ENCODE peak calls at places on chromosomes 16 and 17, in seven cellular contexts. One of them, this sample, is unnamed.
A peak's percentile ranks its signal among the peaks of the same experiment; 100 is the strongest.

GRCh38 chr16:19912445-19913305 is 28.0 kb upstream of the GPRC5B start:
- DNase-seq in HCT116: peak; percentile 8
- DNase-seq in K562: no peak
- DNase-seq in GM12878: no peak
- DNase-seq in H1: no peak
- DNase-seq in HepG2: no peak
- DNase-seq in SK-N-SH: no peak
- DNase-seq in this sample: no peak

GRCh38 chr16:2584742-2585650 is 47.2 kb downstream of the PDPK1 start:
- DNase-seq in HCT116: no peak
- DNase-seq in K562: no peak
- DNase-seq in GM12878: no peak
- DNase-seq in H1: no peak
- DNase-seq in HepG2: no peak
- DNase-seq in SK-N-SH: no peak
- DNase-seq in this sample: no peak

GRCh38 chr17:51585514-51586104 is 325.3 kb downstream of the UTP18 start:
- DNase-seq in HCT116: peak; percentile 18
- DNase-seq in K562: no peak
- DNase-seq in GM12878: no peak
- DNase-seq in H1: peak; percentile 9
- DNase-seq in HepG2: peak; percentile 30
- DNase-seq in SK-N-SH: peak; percentile 15
- DNase-seq in this sample: peak; percentile 54

GRCh38 chr16:52773026-52773425 is 226.1 kb upstream of the TOX3 start:
- DNase-seq in HCT116: no peak
- DNase-seq in K562: no peak
- DNase-seq in GM12878: no peak
- DNase-seq in H1: no peak
- DNase-seq in HepG2: no peak
- DNase-seq in SK-N-SH: no peak
- DNase-seq in this sample: no peak

GRCh38 chr17:31580331-31581021 is 189.0 kb downstream of the RAB11FIP4 start:
- DNase-seq in HCT116: no peak
- DNase-seq in K562: no peak
- DNase-seq in GM12878: no peak
- DNase-seq in H1: no peak
- DNase-seq in HepG2: no peak
- DNase-seq in SK-N-SH: no peak
- DNase-seq in this sample: no peak

GRCh38 chr16:85553436-85554113 is 59.5 kb upstream of the GSE1 start:
- DNase-seq in HCT116: peak; percentile 59
- DNase-seq in K562: peak; percentile 87
- DNase-seq in GM12878: no peak
- DNase-seq in H1: no peak
- DNase-seq in HepG2: peak; percentile 84
- DNase-seq in SK-N-SH: no peak
- DNase-seq in this sample: peak; percentile 94

GRCh38 chr17:74807925-74808324 is 31.8 kb upstream of the NAT9 start:
- DNase-seq in HCT116: no peak
- DNase-seq in K562: no peak
- DNase-seq in GM12878: no peak
- DNase-seq in H1: no peak
- DNase-seq in HepG2: no peak
- DNase-seq in SK-N-SH: peak; percentile 93
- DNase-seq in this sample: no peak

GRCh38 chr17:44071198-44071520 is 624 bp downstream of the G6PC3 start:
- DNase-seq in HCT116: no peak
- DNase-seq in K562: no peak
- DNase-seq in GM12878: no peak
- DNase-seq in H1: no peak
- DNase-seq in HepG2: no peak
- DNase-seq in SK-N-SH: no peak
- DNase-seq in this sample: no peak

GRCh38 chr16:68417711-68418301 is 30.5 kb downstream of the SMPD3 start:
- DNase-seq in HCT116: no peak
- DNase-seq in K562: peak; percentile 25
- DNase-seq in GM12878: peak; percentile 73
- DNase-seq in H1: no peak
- DNase-seq in HepG2: no peak
- DNase-seq in SK-N-SH: no peak
- DNase-seq in this sample: peak; percentile 93

GRCh38 chr16:72848759-72849664 is 198.9 kb downstream of the ZFHX3 start:
- DNase-seq in HCT116: peak; percentile 56
- DNase-seq in K562: no peak
- DNase-seq in GM12878: no peak
- DNase-seq in H1: no peak
- DNase-seq in HepG2: no peak
- DNase-seq in SK-N-SH: peak; percentile 82
- DNase-seq in this sample: peak; percentile 43

GRCh38 chr17:41464682-41465081 is 2.5 kb downstream of the KRT32 start:
- DNase-seq in HCT116: peak; percentile 79
- DNase-seq in K562: no peak
- DNase-seq in GM12878: no peak
- DNase-seq in H1: no peak
- DNase-seq in HepG2: no peak
- DNase-seq in SK-N-SH: no peak
- DNase-seq in this sample: peak; percentile 38

GRCh38 chr16:27780468-27781194 is 230.7 kb downstream of the KATNIP start:
- DNase-seq in HCT116: no peak
- DNase-seq in K562: no peak
- DNase-seq in GM12878: no peak
- DNase-seq in H1: no peak
- DNase-seq in HepG2: no peak
- DNase-seq in SK-N-SH: no peak
- DNase-seq in this sample: no peak

DNA sequence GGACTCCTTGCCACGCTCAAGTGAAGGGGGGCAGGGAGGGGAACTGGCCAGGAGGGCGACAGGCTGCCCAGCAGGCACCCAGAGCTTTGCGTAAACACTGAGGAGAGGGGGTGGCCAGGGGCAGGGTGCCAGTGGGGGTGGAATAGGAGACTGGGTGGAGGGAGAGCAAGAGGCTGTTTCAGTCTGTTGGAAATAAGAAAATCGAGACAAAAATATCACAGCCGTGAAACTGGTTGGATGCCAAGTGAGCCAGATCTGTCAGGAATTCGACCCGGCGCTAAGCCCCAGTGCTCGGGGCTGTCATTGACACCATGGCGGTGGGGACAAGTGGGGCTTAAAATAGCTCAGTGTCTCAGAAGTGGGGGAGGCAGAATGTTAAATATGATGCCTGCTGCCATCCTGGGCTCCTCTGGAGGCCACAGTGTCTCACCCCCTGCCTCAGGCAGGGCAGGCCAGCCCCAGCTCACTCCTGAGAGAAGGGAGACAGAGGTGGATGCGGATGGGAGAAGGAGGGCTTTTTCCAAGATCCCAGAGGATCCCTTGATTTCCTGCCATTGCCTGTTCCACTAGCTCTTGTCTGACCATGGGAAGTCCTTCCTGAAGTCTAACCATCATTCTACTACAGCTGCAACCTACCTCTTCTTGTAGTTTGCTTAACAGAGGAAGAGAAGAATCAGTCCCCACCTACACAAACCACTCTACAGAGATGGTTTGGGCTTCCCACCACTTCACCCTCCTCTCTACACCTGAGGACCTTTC is 9.5 kb downstream of the PNMT start:
- DNase-seq in HCT116: no peak
- DNase-seq in K562: no peak
- DNase-seq in GM12878: no peak
- DNase-seq in H1: no peak
- DNase-seq in HepG2: no peak
- DNase-seq in SK-N-SH: no peak
- DNase-seq in this sample: no peak
- TF ChIP-seq JUND in HCT116: no peak
- TF ChIP-seq JUND in K562: no peak
- TF ChIP-seq JUND in GM12878: no peak
- TF ChIP-seq JUND in H1: no peak
- TF ChIP-seq JUND in HepG2: no peak
- TF ChIP-seq JUND in SK-N-SH: no peak
- TF ChIP-seq JUND in this sample: no peak

GRCh38 chr17:1636732-1637285 is 8.2 kb upstream of the SLC43A2 start:
- DNase-seq in HCT116: no peak
- DNase-seq in K562: no peak
- DNase-seq in GM12878: no peak
- DNase-seq in H1: no peak
- DNase-seq in HepG2: no peak
- DNase-seq in SK-N-SH: no peak
- DNase-seq in this sample: no peak

GRCh38 chr17:1638171-1638583 is 7.4 kb downstream of the SCARF1 start:
- DNase-seq in HCT116: no peak
- DNase-seq in K562: no peak
- DNase-seq in GM12878: no peak
- DNase-seq in H1: no peak
- DNase-seq in HepG2: no peak
- DNase-seq in SK-N-SH: no peak
- DNase-seq in this sample: no peak

GRCh38 chr17:1638624-1639300 is 6.8 kb downstream of the SCARF1 start:
- DNase-seq in HCT116: no peak
- DNase-seq in K562: no peak
- DNase-seq in GM12878: no peak
- DNase-seq in H1: no peak
- DNase-seq in HepG2: no peak
- DNase-seq in SK-N-SH: peak; percentile 25
- DNase-seq in this sample: no peak

GRCh38 chr17:1635675-1636465 is 7.2 kb upstream of the SLC43A2 start:
- DNase-seq in HCT116: no peak
- DNase-seq in K562: no peak
- DNase-seq in GM12878: no peak
- DNase-seq in H1: no peak
- DNase-seq in HepG2: no peak
- DNase-seq in SK-N-SH: no peak
- DNase-seq in this sample: no peak

GRCh38 chr17:1634841-1635650 is 6.4 kb upstream of the SLC43A2 start:
- DNase-seq in HCT116: no peak
- DNase-seq in K562: no peak
- DNase-seq in GM12878: no peak
- DNase-seq in H1: no peak
- DNase-seq in HepG2: no peak
- DNase-seq in SK-N-SH: no peak
- DNase-seq in this sample: no peak
- TF ChIP-seq JUND in HCT116: no peak
- TF ChIP-seq JUND in K562: no peak
- TF ChIP-seq JUND in GM12878: no peak
- TF ChIP-seq JUND in H1: no peak
- TF ChIP-seq JUND in HepG2: no peak
- TF ChIP-seq JUND in SK-N-SH: no peak
- TF ChIP-seq JUND in this sample: no peak

DNA sequence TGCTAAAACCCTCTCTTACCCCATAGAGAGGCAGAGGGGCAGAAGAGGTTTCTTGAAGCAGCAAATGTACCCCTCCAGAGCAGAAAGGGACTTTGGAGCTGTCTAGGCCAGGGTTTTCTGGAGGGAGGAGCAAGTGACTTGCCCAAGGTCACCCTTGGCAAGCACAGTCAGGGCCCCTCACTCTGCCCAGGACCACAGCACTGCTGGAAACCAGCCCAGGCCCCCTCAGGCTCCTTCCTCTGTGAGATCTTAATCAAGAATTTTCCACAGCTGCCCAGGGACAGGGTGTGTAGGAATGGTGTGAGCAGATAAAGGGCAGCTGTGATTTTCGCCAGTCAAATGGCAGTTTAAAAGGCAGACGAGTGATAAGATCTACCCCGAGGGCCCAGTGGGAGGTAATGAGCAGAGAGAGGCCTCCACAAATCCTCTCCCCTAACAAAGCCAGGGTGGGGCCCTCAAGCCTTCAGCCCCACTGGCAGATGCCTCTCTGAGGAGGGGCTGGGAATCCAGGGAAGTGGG is 3.9 kb upstream of the SLC12A3 start:
- DNase-seq in HCT116: no peak
- DNase-seq in K562: no peak
- DNase-seq in GM12878: no peak
- DNase-seq in H1: no peak
- DNase-seq in HepG2: peak; percentile 24
- DNase-seq in SK-N-SH: peak; percentile 82
- DNase-seq in this sample: no peak
- TF ChIP-seq JUND in HCT116: no peak
- TF ChIP-seq JUND in K562: no peak
- TF ChIP-seq JUND in GM12878: no peak
- TF ChIP-seq JUND in H1: no peak
- TF ChIP-seq JUND in HepG2: no peak
- TF ChIP-seq JUND in SK-N-SH: no peak
- TF ChIP-seq JUND in this sample: no peak

GRCh38 chr17:48994548-48995331 is 2.4 kb upstream of the IGF2BP1 start:
- DNase-seq in HCT116: no peak
- DNase-seq in K562: no peak
- DNase-seq in GM12878: no peak
- DNase-seq in H1: no peak
- DNase-seq in HepG2: no peak
- DNase-seq in SK-N-SH: no peak
- DNase-seq in this sample: no peak

GRCh38 chr17:48996696-48997102 is 486 bp upstream of the IGF2BP1 start:
- DNase-seq in HCT116: no peak
- DNase-seq in K562: peak; percentile 91
- DNase-seq in GM12878: no peak
- DNase-seq in H1: no peak
- DNase-seq in HepG2: no peak
- DNase-seq in SK-N-SH: no peak
- DNase-seq in this sample: no peak

GRCh38 chr17:48997103-48997826 is at the start of gene IGF2BP1:
- DNase-seq in HCT116: no peak
- DNase-seq in K562: no peak
- DNase-seq in GM12878: no peak
- DNase-seq in H1: peak; percentile 77
- DNase-seq in HepG2: peak; percentile 81
- DNase-seq in SK-N-SH: peak; percentile 61
- DNase-seq in this sample: no peak

GRCh38 chr17:48995332-48995870 is 1.8 kb upstream of the IGF2BP1 start:
- DNase-seq in HCT116: no peak
- DNase-seq in K562: peak; percentile 73
- DNase-seq in GM12878: no peak
- DNase-seq in H1: no peak
- DNase-seq in HepG2: no peak
- DNase-seq in SK-N-SH: no peak
- DNase-seq in this sample: no peak

GRCh38 chr17:48995871-48996695 is 1.1 kb upstream of the IGF2BP1 start:
- DNase-seq in HCT116: no peak
- DNase-seq in K562: peak; percentile 94
- DNase-seq in GM12878: no peak
- DNase-seq in H1: peak; percentile 89
- DNase-seq in HepG2: peak; percentile 93
- DNase-seq in SK-N-SH: peak; percentile 65
- DNase-seq in this sample: no peak
- TF ChIP-seq JUND in HCT116: no peak
- TF ChIP-seq JUND in K562: no peak
- TF ChIP-seq JUND in GM12878: no peak
- TF ChIP-seq JUND in H1: peak; percentile 3
- TF ChIP-seq JUND in HepG2: peak; percentile 57
- TF ChIP-seq JUND in SK-N-SH: no peak
- TF ChIP-seq JUND in this sample: no peak

This sample was measured in T47D.